ENCODE peak calls at places on chromosomes 13 and 19, in seven cellular contexts. J is MCF 10A, V is dorsolateral prefrontal cortex, T is natural killer cell, Y is GM06990, Z is spleen, G is AG09319. A is an unnamed sample.

GRCh38 chr19:6060600-6061391 is 49.5 kb downstream of the RFX2 start:
- DNase-seq in Z (no peak), V (no peak), T (peak), Y (no peak), J (peak), G (no peak), A (peak)

GRCh38 chr13:45138282-45138681 is 18.0 kb downstream of the GTF2F2 start:
- DNase-seq in Y (no peak), V (no peak), J (no peak), G (no peak), T (no peak), Z (no peak), A (no peak)

GRCh38 chr13:43387880-43388279 is 364.5 kb downstream of the DNAJC15 start:
- DNase-seq in Z (no peak), Y (no peak), V (no peak), G (no peak), T (no peak), J (no peak), A (no peak)

GRCh38 chr19:54462072-54462712 is 1.4 kb downstream of the LENG9 start:
- DNase-seq in T (no peak), V (no peak), Y (no peak), Z (peak), J (peak), G (no peak), A (no peak)

GRCh38 chr13:23750383-23751121 is 138.6 kb downstream of the MIPEP start:
- DNase-seq in Y (no peak), J (peak), Z (no peak), G (no peak), V (no peak), T (no peak), A (peak)

GRCh38 chr13:24097667-24098066 is 62.9 kb upstream of the SPATA13 start:
- DNase-seq in T (no peak), Z (no peak), J (no peak), G (no peak), Y (no peak), V (no peak), A (no peak)

GRCh38 chr19:29878973-29879654 is 62.9 kb upstream of the URI1 start:
- DNase-seq in G (no peak), J (peak), T (no peak), Z (peak), V (no peak), Y (no peak), A (no peak)

GRCh38 chr19:10747271-10747670 is 29.4 kb downstream of the DNM2 start:
- DNase-seq in Y (no peak), T (no peak), V (no peak), G (no peak), J (peak), Z (no peak), A (no peak)

GRCh38 chr13:48232420-48233096 is 448 bp upstream of the ITM2B start:
- DNase-seq in G (no peak), T (no peak), Y (no peak), V (no peak), Z (no peak), J (no peak), A (peak)

GRCh38 chr13:112985803-112986408 is 16.9 kb downstream of the MCF2L start:
- DNase-seq in V (no peak), T (no peak), Y (no peak), J (no peak), G (no peak), Z (no peak), A (no peak)

DNA sequence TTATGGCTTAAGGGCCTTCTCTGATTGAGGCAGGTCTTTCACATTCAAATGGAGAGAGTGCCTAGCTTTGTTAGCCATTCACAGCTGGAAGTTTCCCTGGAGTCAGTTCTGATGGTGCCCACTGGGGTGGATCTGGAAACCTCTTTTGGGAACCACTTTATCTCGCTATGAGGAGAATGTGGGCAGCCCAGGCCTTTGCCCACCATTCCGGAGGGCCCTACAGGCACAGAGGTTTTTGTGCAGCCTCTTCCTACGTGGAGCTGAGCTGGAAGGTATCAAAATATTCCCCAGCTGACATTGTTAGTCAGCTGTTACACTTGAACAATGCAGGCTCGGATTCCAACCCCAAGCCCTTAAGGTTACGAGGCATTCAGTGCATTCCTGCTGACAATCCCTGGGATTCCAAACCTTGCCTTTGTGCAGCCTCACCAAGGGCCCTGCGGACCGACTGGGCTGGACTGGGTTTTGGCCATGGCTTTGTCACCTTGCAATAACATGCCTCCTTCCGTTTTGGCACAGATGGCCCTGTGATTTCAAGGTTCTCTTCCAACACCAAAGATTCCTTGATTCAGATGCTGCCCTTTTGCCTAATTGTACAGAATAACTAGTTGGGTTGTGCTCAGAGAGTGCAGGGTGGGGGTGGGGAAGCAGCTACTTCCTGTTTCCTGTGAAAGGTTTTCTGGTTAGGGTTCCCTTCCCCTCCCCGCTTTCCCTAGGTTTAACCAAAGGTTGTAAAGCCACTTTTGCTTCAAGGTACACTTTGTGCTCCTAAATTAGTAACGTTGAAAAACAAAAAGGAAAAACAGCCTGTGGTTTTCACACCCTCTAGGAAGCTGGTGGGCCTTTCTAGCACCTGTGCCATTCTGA is 27.1 kb downstream of the SAE1 start:
- DNase-seq in G (no peak), V (no peak), T (no peak), Y (peak), Z (peak), J (no peak), A (peak)
- TF ChIP-seq CTCF in G (no peak), V (no peak), T (no peak), Y (no peak), Z (no peak), J (no peak), A (peak)

GRCh38 chr13:31094331-31095015 is 67.2 kb downstream of the HSPH1 start:
- DNase-seq in Y (no peak), Z (no peak), T (no peak), J (no peak), V (no peak), G (no peak), A (no peak)

GRCh38 chr13:31090921-31091624 is 70.6 kb downstream of the HSPH1 start:
- DNase-seq in G (no peak), Z (no peak), T (no peak), Y (no peak), V (no peak), J (no peak), A (peak)

GRCh38 chr13:31090096-31090495 is 71.6 kb downstream of the HSPH1 start:
- DNase-seq in T (no peak), Y (no peak), V (no peak), G (no peak), J (no peak), Z (no peak), A (no peak)

GRCh38 chr13:31092631-31093030 is 69.1 kb downstream of the HSPH1 start:
- DNase-seq in V (no peak), Z (no peak), G (no peak), T (no peak), J (no peak), Y (no peak), A (no peak)

DNA sequence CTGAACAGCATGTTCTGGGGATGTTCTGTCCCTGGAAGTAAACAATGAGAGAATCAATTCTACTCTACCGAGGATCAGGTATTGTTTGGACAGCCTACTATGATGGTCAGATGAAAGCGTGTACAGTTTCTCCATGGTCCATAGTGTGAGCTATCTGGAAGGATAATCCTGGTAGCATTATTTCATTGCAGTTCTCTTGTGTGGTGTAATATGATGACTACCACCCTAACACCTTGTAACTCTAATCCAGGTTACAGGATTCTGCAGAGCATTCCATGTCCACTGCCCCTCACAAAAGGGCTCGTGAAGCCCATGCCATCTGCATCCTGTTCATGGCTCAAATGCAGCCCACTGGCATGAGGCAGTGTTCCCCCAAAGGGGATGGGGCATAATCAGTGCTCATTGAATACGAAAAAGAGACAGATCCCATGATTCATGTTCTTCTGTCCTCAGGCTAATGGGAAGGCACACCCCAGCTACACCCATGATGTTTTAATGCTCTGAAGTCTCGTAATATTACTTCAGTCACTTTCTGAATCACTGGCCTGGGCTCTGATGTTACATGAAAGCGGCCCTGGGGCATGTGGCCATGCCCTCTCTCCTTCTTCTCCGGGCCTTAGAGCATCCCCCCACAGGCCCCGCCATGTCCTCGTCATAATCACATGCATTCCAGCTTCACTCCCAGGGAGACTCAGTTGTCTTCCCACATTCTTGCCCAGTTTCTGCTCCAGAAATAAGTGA is 68.4 kb downstream of the HSPH1 start:
- DNase-seq in J (peak), Z (no peak), Y (no peak), V (no peak), T (no peak), G (no peak), A (no peak)
- TF ChIP-seq CTCF in J (no peak), Z (no peak), Y (no peak), V (no peak), T (no peak), G (no peak), A (no peak)

GRCh38 chr19:7932276-7932929 is 6.5 kb upstream of the CTXN1 start:
- DNase-seq in Z (no peak), T (no peak), V (no peak), G (no peak), J (no peak), Y (no peak), A (no peak)

GRCh38 chr19:7932930-7933300 is 7.0 kb upstream of the CTXN1 start:
- DNase-seq in V (no peak), G (no peak), J (no peak), Y (no peak), Z (no peak), T (no peak), A (no peak)

GRCh38 chr19:7934766-7935165 is 8.7 kb downstream of the TIMM44 start:
- DNase-seq in G (no peak), Z (no peak), T (no peak), J (no peak), Y (no peak), V (no peak), A (no peak)

GRCh38 chr19:7933828-7934725 is 8.1 kb upstream of the CTXN1 start:
- DNase-seq in V (no peak), J (no peak), G (no peak), T (no peak), Z (no peak), Y (no peak), A (no peak)

GRCh38 chr19:7933411-7933810 is 7.5 kb upstream of the CTXN1 start:
- DNase-seq in Y (no peak), G (no peak), J (no peak), Z (no peak), T (no peak), V (no peak), A (no peak)
- TF ChIP-seq CTCF in Y (peak), G (peak), J (no peak), Z (no peak), T (no peak), V (peak), A (peak)

GRCh38 chr19:46372901-46373572 is 26.1 kb downstream of the PPP5C start:
- DNase-seq in V (peak), Z (no peak), J (peak), T (no peak), G (no peak), Y (no peak), A (peak)
- TF ChIP-seq CTCF in V (peak), Z (no peak), J (peak), T (no peak), G (peak), Y (peak), A (peak)

DNA sequence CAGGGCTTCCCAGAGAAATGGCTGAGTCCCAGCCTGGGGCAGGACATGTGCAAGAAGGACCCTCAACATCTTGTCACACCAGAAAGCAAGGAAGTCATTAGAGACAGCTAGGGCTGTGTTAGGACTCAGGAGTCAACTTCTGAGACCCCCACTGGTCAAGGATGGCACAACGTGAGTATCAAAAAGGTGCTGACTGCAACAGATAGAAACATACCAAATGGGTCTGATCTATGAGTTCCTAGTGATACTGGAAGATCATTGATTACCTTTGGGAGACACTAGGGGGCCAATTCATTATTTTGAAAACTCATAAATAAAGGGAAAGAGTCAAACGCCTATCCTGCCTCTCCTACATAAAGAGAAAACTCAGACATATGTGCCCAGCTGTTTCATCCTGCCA is 73.5 kb upstream of the GJB6 start:
- DNase-seq in J (no peak), G (no peak), V (no peak), Y (no peak), Z (no peak), T (no peak), A (no peak)
- TF ChIP-seq CTCF in J (no peak), G (no peak), V (no peak), Y (peak), Z (no peak), T (no peak), A (no peak)

DNA sequence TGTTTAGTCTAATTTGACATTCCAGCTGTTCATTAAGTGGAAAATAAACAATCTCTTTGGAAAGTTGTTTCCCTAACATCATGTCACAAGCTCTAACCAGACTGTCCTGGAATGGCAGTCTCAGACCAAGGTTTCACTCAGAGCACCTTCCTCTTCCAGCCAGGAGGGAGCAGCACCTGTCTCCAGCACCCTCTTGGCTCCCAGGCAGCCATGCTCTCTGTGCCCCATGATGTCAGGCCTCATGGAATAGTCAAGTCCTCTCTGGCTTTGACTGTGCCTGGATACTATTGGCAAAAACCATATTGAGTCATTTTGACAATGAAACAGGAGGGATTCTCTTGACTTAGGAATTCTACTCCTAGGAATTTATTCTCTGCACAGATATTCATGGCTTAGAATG is 171.4 kb downstream of the OXGR1 start:
- DNase-seq in Y (no peak), J (peak), T (no peak), Z (no peak), G (no peak), V (no peak), A (no peak)
- TF ChIP-seq CTCF in Y (peak), J (peak), T (no peak), Z (no peak), G (no peak), V (no peak), A (peak)